ENCODE peak calls at places on chromosomes 3 and 15, in nine cellular contexts. O is fibroblast of pulmonary artery, T is epithelial cell of esophagus, H is PC-3, L is heart right ventricle, M is LNCaP clone FGC, B is pancreas, Q is left ventricle myocardium inferior, G is AG04449. F is an unnamed sample.

GRCh38 chr15:90757461-90757860 is 40.3 kb downstream of the BLM start:
- DNase-seq in H (no peak), T (no peak), O (no peak), L (no peak), M (no peak), B (no peak), Q (no peak), G (no peak), F (no peak)

GRCh38 chr3:4687167-4687566 is 194.0 kb downstream of the ITPR1 start:
- DNase-seq in T (peak; percentile 14), M (peak; percentile 81), B (no peak), H (peak; percentile 6), Q (no peak), L (no peak), G (no peak), O (peak; percentile 9), F (no peak)

GRCh38 chr3:46538803-46539442 is 27.2 kb downstream of the LRRC2 start:
- DNase-seq in M (no peak), O (peak; percentile 50), L (peak; percentile 43), B (no peak), G (no peak), H (peak; percentile 71), Q (peak; percentile 34), T (no peak), F (no peak)

GRCh38 chr3:46297658-46298423 is 55.6 kb downstream of the CCR3 start:
- DNase-seq in M (no peak), O (no peak), B (no peak), L (no peak), G (no peak), T (peak; percentile 69), Q (no peak), H (peak; percentile 74), F (no peak)

GRCh38 chr3:27914199-27914598 is 192.1 kb upstream of the EOMES start:
- DNase-seq in G (no peak), T (peak; percentile 3), L (no peak), B (no peak), O (peak; percentile 7), M (no peak), H (peak; percentile 32), Q (no peak), F (no peak)

GRCh38 chr3:157436583-157437300 is at the start of gene PTX3:
- DNase-seq in Q (peak; percentile 21), M (no peak), O (peak; percentile 95), B (no peak), L (no peak), G (no peak), H (peak; percentile 90), T (peak; percentile 52), F (peak; percentile 81)

GRCh38 chr3:64214002-64214696 is 11.1 kb downstream of the PRICKLE2 start:
- DNase-seq in H (no peak), O (peak; percentile 95), L (peak; percentile 83), T (peak; percentile 34), B (no peak), Q (peak; percentile 84), M (no peak), G (no peak), F (no peak)

GRCh38 chr3:149620291-149621020 is 37.4 kb downstream of the WWTR1 start:
- DNase-seq in M (no peak), B (no peak), L (no peak), Q (no peak), G (peak; percentile 54), T (no peak), O (peak; percentile 65), H (peak; percentile 26), F (no peak)

GRCh38 chr3:170469151-170470062 is 50.7 kb downstream of the CLDN11 start:
- DNase-seq in O (no peak), M (peak; percentile 14), H (peak; percentile 68), G (peak; percentile 84), T (peak; percentile 15), Q (no peak), L (no peak), B (no peak), F (peak; percentile 89)

GRCh38 chr15:42427429-42428223 is 63.3 kb downstream of the ZNF106 start:
- DNase-seq in M (no peak), Q (no peak), B (no peak), T (no peak), G (peak; percentile 79), L (no peak), H (peak; percentile 12), O (peak; percentile 68), F (peak; percentile 89)

GRCh38 chr15:37095197-37095992 is 5.0 kb downstream of the MEIS2 start:
- DNase-seq in H (no peak), Q (peak; percentile 38), G (no peak), T (no peak), M (no peak), B (peak; percentile 43), O (no peak), L (peak; percentile 32), F (no peak)
- H3K4me3 ChIP-seq in H (no peak overlapping the region), Q (peak overlapping the region; percentile 76), G (peak overlapping the region; percentile 93), T (no peak overlapping the region), M (no peak overlapping the region), B (peak overlapping the region; percentile 68), O (peak overlapping the region; percentile 86), L (peak overlapping the region; percentile 78), F (peak overlapping the region; percentile 79)

GRCh38 chr15:29938701-29939340 is 116.6 kb upstream of the TJP1 start:
- DNase-seq in B (no peak), L (no peak), T (peak; percentile 48), O (no peak), Q (no peak), G (no peak), M (no peak), H (peak; percentile 52), F (no peak)

GRCh38 chr15:29944925-29945324 is 122.7 kb upstream of the TJP1 start:
- DNase-seq in G (no peak), O (no peak), M (no peak), H (no peak), Q (no peak), B (no peak), T (no peak), L (no peak), F (no peak)

GRCh38 chr15:29939404-29939803 is 117.1 kb upstream of the TJP1 start:
- DNase-seq in L (no peak), O (peak; percentile 28), H (peak; percentile 82), T (peak; percentile 78), G (no peak), B (no peak), M (no peak), Q (no peak), F (no peak)

GRCh38 chr15:29942548-29942947 is 120.3 kb upstream of the TJP1 start:
- DNase-seq in T (no peak), H (no peak), L (no peak), B (no peak), Q (no peak), O (no peak), G (no peak), M (no peak), F (no peak)

DNA sequence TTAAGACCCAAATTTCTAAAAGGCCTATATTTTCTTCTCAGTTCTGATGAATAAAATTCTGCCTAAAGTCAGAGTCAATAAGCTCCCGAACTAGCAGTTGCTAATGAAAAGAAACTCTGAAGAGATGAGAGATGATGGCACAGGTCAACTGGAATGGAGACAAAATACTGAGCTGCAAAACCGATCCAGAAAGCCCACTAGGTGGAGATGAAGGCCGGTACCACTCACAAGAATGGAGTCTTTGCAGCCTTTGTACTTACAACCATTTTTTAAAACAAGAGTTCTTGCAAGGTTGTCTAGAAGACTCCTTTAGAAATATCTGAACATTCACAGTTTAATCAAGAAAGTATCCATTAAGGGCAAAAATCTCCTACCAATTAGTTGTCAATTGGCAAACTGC is 119.9 kb upstream of the TJP1 start:
- DNase-seq in O (no peak), T (no peak), G (no peak), B (no peak), Q (no peak), L (no peak), H (peak; percentile 35), M (no peak), F (no peak)
- TF ChIP-seq CTCF in O (peak; percentile 17), T (no peak), G (peak; percentile 21), B (no peak), Q (peak; percentile 50), L (peak; percentile 51), H (peak; percentile 62), M (no peak), F (peak; percentile 32)

DNA sequence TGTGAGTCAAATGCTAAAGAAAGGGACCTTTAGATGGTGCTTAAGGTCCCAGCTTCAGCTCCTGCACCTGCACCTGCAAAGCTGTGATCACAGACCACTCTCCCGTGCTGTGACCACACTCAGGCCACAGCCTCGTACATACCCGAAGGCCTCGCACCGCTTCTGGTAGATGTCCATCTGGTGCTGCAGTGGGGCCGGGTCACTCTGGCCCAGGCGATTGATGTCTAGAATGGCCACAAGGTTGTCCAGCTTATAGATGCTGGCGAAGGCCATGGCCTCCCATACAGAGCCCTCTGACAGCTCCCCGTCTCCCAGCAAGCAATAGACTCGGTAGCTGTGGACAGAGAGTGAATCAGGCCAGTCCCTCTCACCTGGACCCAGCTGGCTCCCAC is 21.0 kb downstream of the TKT start:
- DNase-seq in M (no peak), Q (no peak), H (no peak), O (no peak), T (no peak), L (no peak), B (peak; percentile 51), G (no peak), F (no peak)
- H3K4me3 ChIP-seq in M (no peak overlapping the region), Q (no peak overlapping the region), H (no peak overlapping the region), O (no peak overlapping the region), T (no peak overlapping the region), L (no peak overlapping the region), B (no peak overlapping the region), G (no peak overlapping the region), F (no peak overlapping the region)

DNA sequence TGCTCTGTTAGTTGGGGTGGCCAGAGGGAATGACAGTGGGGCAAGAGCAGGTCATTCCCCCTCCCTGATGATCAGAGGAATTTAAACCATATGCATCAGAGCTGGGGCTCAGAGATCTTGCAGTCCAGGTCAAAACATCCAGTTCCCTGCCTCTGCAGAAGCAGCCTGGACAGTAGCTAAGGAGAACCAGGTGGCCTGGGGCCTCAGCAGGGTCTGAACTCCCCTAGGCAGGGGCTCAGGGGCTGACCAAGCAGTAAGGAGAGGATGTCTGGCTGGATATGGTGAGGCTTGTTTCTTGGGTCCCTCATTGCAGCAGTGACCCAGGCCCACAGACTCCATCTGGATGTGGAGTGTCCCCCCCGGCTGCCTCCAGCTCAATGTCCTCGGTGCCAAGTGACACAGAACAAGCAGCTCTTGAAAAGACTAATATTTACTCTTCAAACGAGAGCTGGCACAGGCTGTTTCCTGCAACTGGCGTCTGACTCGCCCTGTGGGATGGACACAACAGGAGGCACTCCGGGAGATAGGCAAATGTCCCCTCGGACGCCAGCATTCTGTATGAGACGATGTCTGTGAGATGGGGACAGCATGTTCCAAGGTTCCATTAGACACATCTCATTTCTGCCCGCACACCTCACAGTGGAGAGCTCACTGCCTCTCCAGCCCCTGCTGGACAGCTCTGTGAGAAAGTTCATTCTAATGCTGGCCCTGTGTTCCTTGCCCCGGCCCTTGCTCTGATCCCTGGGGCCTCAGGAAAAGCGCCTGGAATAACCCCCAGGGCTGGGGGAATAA is 37.1 kb downstream of the SEC22C start:
- DNase-seq in O (peak; percentile 14), M (peak; percentile 95), L (peak; percentile 36), G (no peak), H (peak; percentile 72), Q (peak; percentile 44), T (no peak), B (peak; percentile 87), F (no peak)
- TF ChIP-seq CTCF in O (peak; percentile 28), M (peak; percentile 8), L (peak; percentile 15), G (peak; percentile 2), H (no peak), Q (peak; percentile 38), T (peak; percentile 17), B (no peak), F (peak; percentile 6)